ENCODE peak calls at places on chromosomes 2 and 18, in seven cellular contexts. N, Y, A, Q, I, F and P are unnamed samples.
A peak's percentile ranks its signal among the peaks of the same experiment; 100 is the strongest.

GRCh38 chr18:741931-742512 is 29.6 kb upstream of the ENOSF1 start:
- DNase-seq in N (no peak), Y (no peak), A (no peak), Q (peak; percentile 34), I (peak; percentile 13), F (peak; percentile 67), P (peak; percentile 45)

GRCh38 chr2:109434351-109434750 is 179.4 kb downstream of the SEPTIN10 start:
- DNase-seq in N (peak; percentile 5), Y (no peak), A (no peak), Q (no peak), I (no peak), F (no peak), P (no peak)

GRCh38 chr2:7428444-7429204 is 511.4 kb downstream of the RNF144A start:
- DNase-seq in N (no peak), Y (no peak), A (no peak), Q (no peak), I (no peak), F (no peak), P (no peak)

GRCh38 chr18:36402765-36403396 is 105.4 kb downstream of the FHOD3 start:
- DNase-seq in N (no peak), Y (peak; percentile 91), A (no peak), Q (no peak), I (no peak), F (peak; percentile 78), P (no peak)

GRCh38 chr18:36532394-36532793 is 234.9 kb downstream of the FHOD3 start:
- DNase-seq in N (no peak), Y (peak; percentile 24), A (no peak), Q (no peak), I (no peak), F (peak; percentile 49), P (no peak)

GRCh38 chr2:55839182-55839819 is 84.3 kb downstream of the EFEMP1 start:
- DNase-seq in N (no peak), Y (no peak), A (no peak), Q (no peak), I (peak; percentile 96), F (peak; percentile 51), P (peak; percentile 95)

GRCh38 chr2:98483257-98483861 is 38.7 kb downstream of the INPP4A start:
- DNase-seq in N (no peak), Y (no peak), A (no peak), Q (no peak), I (no peak), F (no peak), P (no peak)

GRCh38 chr2:69095246-69095645 is 82.3 kb downstream of the ANTXR1 start:
- DNase-seq in N (peak; percentile 69), Y (no peak), A (no peak), Q (no peak), I (no peak), F (peak; percentile 84), P (no peak)

GRCh38 chr2:143975216-143975615 is 544.7 kb downstream of the ZEB2 start:
- DNase-seq in N (no peak), Y (no peak), A (no peak), Q (no peak), I (no peak), F (no peak), P (no peak)

GRCh38 chr2:178296394-178297090 is 102.2 kb downstream of the OSBPL6 start:
- DNase-seq in N (no peak), Y (no peak), A (no peak), Q (no peak), I (no peak), F (no peak), P (no peak)

GRCh38 chr2:64730551-64731305 is 77.0 kb upstream of the SERTAD2 start:
- DNase-seq in N (peak; percentile 71), Y (peak; percentile 64), A (no peak), Q (no peak), I (peak; percentile 93), F (peak; percentile 85), P (peak; percentile 93)